ENCODE peak calls at places on chromosomes 4 and X, in four cellular contexts. S is brain microvascular endothelial cell, U is osteocyte, O is endothelial cell. W is an unnamed sample.

GRCh38 chr4:85968945-85969830 is 390.7 kb downstream of the MAPK10 start:
- DNase-seq in O (no peak), U (no peak), S (peak), W (peak)

GRCh38 chr4:53321151-53321987 is 44.5 kb downstream of the SCFD2 start:
- DNase-seq in O (no peak), S (peak), U (no peak), W (no peak)

GRCh38 chrX:150429577-150429976 is 66.5 kb downstream of the MAMLD1 start:
- DNase-seq in S (peak), O (no peak), U (no peak), W (no peak)

GRCh38 chrX:16185725-16186136 is 18.4 kb downstream of the MAGEB17 start:
- DNase-seq in S (peak), U (no peak), O (no peak), W (peak)

GRCh38 chr4:17313194-17313593 is 198.7 kb downstream of the QDPR start:
- DNase-seq in U (no peak), O (no peak), S (no peak), W (no peak)

GRCh38 chrX:54238588-54238987 is 55.5 kb upstream of the FAM120C start:
- DNase-seq in U (no peak), O (no peak), S (no peak), W (no peak)

GRCh38 chr4:82900016-82900334 is 560 bp upstream of the THAP9 start:
- DNase-seq in U (no peak), S (no peak), O (no peak), W (no peak)

GRCh38 chrX:40470830-40471429 is 109.8 kb upstream of the ATP6AP2 start:
- DNase-seq in O (no peak), S (no peak), U (no peak), W (no peak)

GRCh38 chrX:121755541-121755940 is 708.1 kb downstream of the GLUD2 start:
- DNase-seq in U (no peak), O (no peak), S (no peak), W (no peak)

GRCh38 chr4:55172694-55173287 is 47.4 kb upstream of the KDR start:
- DNase-seq in O (peak), S (peak), U (no peak), W (no peak)

GRCh38 chr4:114599231-114600065 is 841 bp downstream of the UGT8 start:
- DNase-seq in S (no peak), U (no peak), O (peak), W (peak)

GRCh38 chrX:71541546-71542022 is 8.7 kb downstream of the OGT start:
- DNase-seq in S (peak), U (no peak), O (no peak), W (no peak)

GRCh38 chr4:77358315-77358928 is 201.4 kb downstream of the CCNG2 start:
- DNase-seq in S (peak), U (no peak), O (peak), W (peak)

GRCh38 chr4:184439856-184440592 is 34.3 kb downstream of the IRF2 start:
- DNase-seq in O (no peak), U (no peak), S (peak), W (no peak)

GRCh38 chr4:77959566-77960338 is 97.1 kb downstream of the MRPL1 start:
- DNase-seq in S (peak), O (no peak), U (no peak), W (peak)

DNA sequence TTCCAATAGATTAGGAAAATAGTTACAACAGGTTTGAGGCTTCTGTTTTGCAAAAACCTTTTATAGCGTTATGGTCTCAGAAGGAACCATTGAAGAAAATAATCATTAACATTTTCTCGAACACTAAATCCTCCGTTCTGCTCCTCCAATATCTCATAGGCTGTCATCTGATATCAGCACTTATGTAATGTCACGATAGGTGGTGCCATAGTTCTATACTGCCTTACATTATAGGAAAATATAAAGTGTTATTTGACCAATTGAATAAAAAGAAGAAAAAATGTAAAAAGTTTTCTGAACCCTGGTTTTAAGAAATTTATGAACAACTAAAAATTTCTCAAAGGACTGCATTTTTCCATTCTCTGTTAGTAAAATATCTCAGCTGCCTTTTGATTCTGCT is 291.4 kb downstream of the RPA4 start:
- DNase-seq in S (no peak), O (no peak), U (no peak), W (no peak)
- TF ChIP-seq CTCF in S (no peak), O (no peak), U (no peak), W (no peak)

GRCh38 chr4:37680089-37680488 is 6.1 kb downstream of the RELL1 start:
- DNase-seq in O (no peak), U (no peak), S (no peak), W (no peak)

GRCh38 chr4:37684154-37684553 is 2.0 kb downstream of the RELL1 start:
- DNase-seq in O (no peak), S (no peak), U (no peak), W (no peak)

GRCh38 chr4:37685211-37685725 is 908 bp downstream of the RELL1 start:
- DNase-seq in U (no peak), S (no peak), O (no peak), W (no peak)

GRCh38 chr4:37685726-37686372 is 327 bp downstream of the RELL1 start:
- DNase-seq in S (peak), U (peak), O (peak), W (peak)

GRCh38 chr4:37682701-37683401 is 3.3 kb downstream of the RELL1 start:
- DNase-seq in U (no peak), O (no peak), S (peak), W (peak)
- TF ChIP-seq CTCF in U (no peak), O (no peak), S (peak), W (no peak)

GRCh38 chrX:8364369-8365141 is 100.1 kb upstream of the VCX3B start:
- DNase-seq in O (peak), S (no peak), U (no peak), W (no peak)
- TF ChIP-seq CTCF in O (peak), S (peak), U (peak), W (peak)

GRCh38 chrX:118644378-118644777 is 83.0 kb upstream of the IL13RA1 start:
- DNase-seq in O (no peak), S (peak), U (no peak), W (peak)
- TF ChIP-seq CTCF in O (peak), S (peak), U (peak), W (no peak)

GRCh38 chr4:118004088-118004487 is 30.2 kb upstream of the NDST3 start:
- DNase-seq in U (no peak), S (no peak), O (no peak), W (no peak)

GRCh38 chr4:118005883-118006282 is 28.4 kb upstream of the NDST3 start:
- DNase-seq in O (no peak), S (no peak), U (no peak), W (no peak)
- TF ChIP-seq CTCF in O (peak), S (peak), U (no peak), W (no peak)

GRCh38 chr4:112523008-112523440 is 7.0 kb upstream of the NEUROG2 start:
- DNase-seq in S (peak), O (peak), U (no peak), W (peak)
- TF ChIP-seq CTCF in S (peak), O (no peak), U (peak), W (peak)

GRCh38 chrX:153687121-153688039 is at the start of gene SLC6A8:
- DNase-seq in S (peak), U (no peak), O (peak), W (peak)
- TF ChIP-seq CTCF in S (peak), U (peak), O (no peak), W (peak)

GRCh38 chr4:186669159-186669720 is 54.4 kb downstream of the FAT1 start:
- DNase-seq in U (no peak), S (peak), O (no peak), W (no peak)
- TF ChIP-seq CTCF in U (peak), S (peak), O (peak), W (no peak)

GRCh38 chrX:12824944-12825343 is 33.7 kb downstream of the PRPS2 start:
- DNase-seq in U (no peak), S (no peak), O (no peak), W (no peak)
- TF ChIP-seq CTCF in U (no peak), S (no peak), O (no peak), W (no peak)

GRCh38 chrX:128517691-128518090 is 465.5 kb upstream of the ACTRT1 start:
- DNase-seq in S (no peak), U (no peak), O (no peak), W (no peak)

GRCh38 chrX:128518508-128518907 is 466.3 kb upstream of the ACTRT1 start:
- DNase-seq in O (peak), S (no peak), U (no peak), W (no peak)
- TF ChIP-seq CTCF in O (no peak), S (no peak), U (peak), W (no peak)

W was measured in GM13976.